ENCODE peak calls at places on chromosomes 2 and 18, in seven cellular contexts. K is GM19239; E is activated T-cell treated with anti-CD3 and anti-CD28 coated beads, Interleukin-2, amount 50 U/mL, for 1 hour; W is activated CD4-positive, alpha-beta memory T cell treated with anti-CD3 and anti-CD28 coated beads for 36 hours; L is posterior cingulate gyrus; N is EL; P is MM.1S. C is an unnamed sample.

GRCh38 chr2:119826370-119826961 is 66.7 kb downstream of the PTPN4 start:
- DNase-seq in N (peak), P (peak), W (peak), L (no peak), K (peak), E (peak), C (no peak)

GRCh38 chr2:205858781-205859478 is 176.6 kb downstream of the NRP2 start:
- DNase-seq in L (no peak), E (no peak), K (no peak), W (no peak), N (peak), P (no peak), C (no peak)

GRCh38 chr18:78757014-78757413 is 222.6 kb upstream of the SALL3 start:
- DNase-seq in L (no peak), E (no peak), N (no peak), P (no peak), K (no peak), W (no peak), C (no peak)

GRCh38 chr2:214265991-214266489 is 144.8 kb upstream of the VWC2L start:
- DNase-seq in N (peak), P (no peak), L (no peak), K (no peak), W (no peak), E (no peak), C (no peak)

GRCh38 chr18:31146809-31147208 is 15.8 kb downstream of the DSC1 start:
- DNase-seq in N (no peak), L (no peak), W (no peak), K (no peak), P (no peak), E (no peak), C (no peak)

GRCh38 chr2:224584768-224585204 is 377 bp downstream of the CUL3 start:
- DNase-seq in K (peak), W (peak), P (peak), N (peak), E (peak), L (peak), C (peak)

GRCh38 chr2:218720048-218721041 is 9.7 kb downstream of the TTLL4 start:
- DNase-seq in P (no peak), K (no peak), N (no peak), L (no peak), W (no peak), E (no peak), C (no peak)

GRCh38 chr2:210034087-210034683 is 31.7 kb downstream of the RPE start:
- DNase-seq in K (no peak), E (no peak), N (no peak), P (no peak), W (no peak), L (no peak), C (no peak)

GRCh38 chr18:45856526-45856925 is 31.1 kb downstream of the SIGLEC15 start:
- DNase-seq in K (no peak), L (no peak), W (no peak), P (no peak), E (no peak), N (peak), C (no peak)

GRCh38 chr2:235334179-235334578 is 159.7 kb upstream of the AGAP1 start:
- DNase-seq in K (no peak), E (no peak), L (no peak), W (no peak), N (no peak), P (no peak), C (no peak)

GRCh38 chr18:73924836-73925235 is 222.8 kb downstream of the FBXO15 start:
- DNase-seq in W (no peak), L (no peak), E (no peak), N (no peak), P (no peak), K (no peak), C (no peak)

GRCh38 chr2:205681836-205682238 is 464 bp upstream of the NRP2 start:
- DNase-seq in W (no peak), P (no peak), E (no peak), L (no peak), K (no peak), N (no peak), C (peak)

GRCh38 chr2:145897151-145897550 is 1377.2 kb upstream of the ZEB2 start:
- DNase-seq in K (no peak), P (no peak), L (no peak), N (no peak), E (no peak), W (no peak), C (no peak)

GRCh38 chr2:235511187-235511661 is 17.4 kb downstream of the AGAP1 start:
- DNase-seq in K (no peak), W (no peak), L (no peak), E (no peak), P (no peak), N (peak), C (no peak)

GRCh38 chr2:61135510-61135909 is 26.5 kb upstream of the C2orf74 start:
- DNase-seq in K (no peak), E (no peak), L (no peak), W (no peak), N (peak), P (peak), C (no peak)

GRCh38 chr2:175111200-175111657 is 56.8 kb downstream of the ATF2 start:
- DNase-seq in P (peak), K (peak), N (peak), W (no peak), L (no peak), E (no peak), C (no peak)

GRCh38 chr2:229376866-229377265 is 105.8 kb upstream of the PID1 start:
- DNase-seq in N (peak), L (no peak), P (no peak), E (no peak), K (no peak), W (no peak), C (no peak)

GRCh38 chr2:143778981-143779380 is 649.8 kb downstream of the ARHGAP15 start:
- DNase-seq in L (no peak), P (no peak), K (no peak), E (no peak), W (no peak), N (peak), C (no peak)

GRCh38 chr18:55522011-55522410 is 66.0 kb downstream of the TCF4 start:
- DNase-seq in E (no peak), W (peak), P (peak), N (no peak), K (no peak), L (peak), C (no peak)

GRCh38 chr18:79485788-79486355 is 90.1 kb downstream of the NFATC1 start:
- DNase-seq in K (no peak), W (no peak), P (no peak), L (no peak), N (peak), E (no peak), C (no peak)

GRCh38 chr2:213251618-213252017 is 32.6 kb upstream of the SPAG16 start:
- DNase-seq in W (no peak), L (no peak), E (no peak), P (peak), N (peak), K (no peak), C (no peak)

GRCh38 chr2:71692621-71693277 is 239.4 kb downstream of the DYSF start:
- DNase-seq in W (no peak), N (no peak), P (no peak), L (no peak), K (no peak), E (no peak), C (no peak)

GRCh38 chr2:217459675-217460405 is 543.0 kb downstream of the TNS1 start:
- DNase-seq in E (no peak), L (no peak), N (peak), P (no peak), K (no peak), W (no peak), C (no peak)

GRCh38 chr2:48080534-48081316 is 174.4 kb upstream of the FBXO11 start:
- DNase-seq in L (no peak), K (no peak), N (no peak), W (no peak), E (no peak), P (no peak), C (no peak)

GRCh38 chr2:235577404-235578330 is 83.8 kb downstream of the AGAP1 start:
- DNase-seq in K (no peak), L (peak), P (no peak), N (no peak), W (no peak), E (no peak), C (no peak)

GRCh38 chr2:44515416-44515815 is 153.7 kb downstream of the CAMKMT start:
- DNase-seq in L (no peak), N (no peak), K (no peak), W (no peak), P (no peak), E (no peak), C (no peak)

GRCh38 chr2:238704471-238705230 is 143.2 kb upstream of the TWIST2 start:
- DNase-seq in W (no peak), P (no peak), K (no peak), E (no peak), L (no peak), N (no peak), C (no peak)

GRCh38 chr2:12637754-12638153 is 79.0 kb upstream of the TRIB2 start:
- DNase-seq in L (no peak), N (peak), W (no peak), E (no peak), K (no peak), P (no peak), C (no peak)

GRCh38 chr2:48946444-48947048 is 191.0 kb upstream of the LHCGR start:
- DNase-seq in P (peak), K (peak), E (no peak), N (peak), W (peak), L (no peak), C (no peak)

GRCh38 chr2:167136876-167137579 is 248.7 kb downstream of the XIRP2 start:
- DNase-seq in N (no peak), E (no peak), W (no peak), P (no peak), L (no peak), K (no peak), C (no peak)

GRCh38 chr2:11073251-11073650 is 82.0 kb upstream of the SLC66A3 start:
- DNase-seq in N (peak), P (no peak), L (no peak), K (no peak), E (no peak), W (peak), C (no peak)

GRCh38 chr2:127531133-127531709 is 4.3 kb upstream of the MYO7B start:
- DNase-seq in L (no peak), K (no peak), P (no peak), N (peak), W (no peak), E (no peak), C (no peak)

GRCh38 chr2:222483513-222484039 is 59.2 kb downstream of the SGPP2 start:
- DNase-seq in K (no peak), P (no peak), L (no peak), N (no peak), E (no peak), W (peak), C (no peak)

GRCh38 chr2:215421859-215422461 is 13.9 kb downstream of the FN1 start:
- DNase-seq in E (no peak), P (no peak), L (no peak), N (no peak), K (no peak), W (no peak), C (no peak)

C was measured in activated B cell treated with CpG ODN at 0.5 μM for 24 hours.